ENCODE peak calls at places on chromosomes 1 and 21, in seven cellular contexts. Y is pancreas, E is epithelial cell of esophagus, Q is nephron progenitor cell, B is keratinocyte, L is mucosa of descending colon, N is fibroblast of pulmonary artery. M is an unnamed sample.
A peak's percentile ranks its signal among the peaks of the same experiment; 100 is the strongest.

GRCh38 chr1:65558215-65558614 is 137.7 kb downstream of the LEPR start:
- DNase-seq in Y (no peak), L (no peak), Q (no peak), E (peak; percentile 8), N (no peak), B (no peak), M (no peak)

GRCh38 chr1:10539411-10540043 is 64.8 kb downstream of the PEX14 start:
- DNase-seq in Y (no peak), Q (no peak), L (no peak), E (no peak), B (no peak), N (peak; percentile 58), M (no peak)

GRCh38 chr1:54403377-54403776 is 2.8 kb downstream of the SSBP3 start:
- DNase-seq in Q (no peak), Y (no peak), E (no peak), N (no peak), L (no peak), B (no peak), M (no peak)

GRCh38 chr21:18443686-18444085 is 40.1 kb upstream of the TMPRSS15 start:
- DNase-seq in E (no peak), B (no peak), L (peak; percentile 37), N (no peak), Q (no peak), Y (no peak), M (no peak)

GRCh38 chr1:19395678-19396192 is 83.6 kb downstream of the SLC66A1 start:
- DNase-seq in N (no peak), L (no peak), B (peak; percentile 48), Q (no peak), E (peak; percentile 77), Y (no peak), M (no peak)

GRCh38 chr1:58981392-58981791 is 197.5 kb upstream of the JUN start:
- DNase-seq in Y (no peak), N (no peak), L (no peak), Q (no peak), B (no peak), E (no peak), M (no peak)

GRCh38 chr1:25360596-25361581 is 22.8 kb downstream of the TMEM50A start:
- DNase-seq in L (no peak), E (peak; percentile 51), N (peak; percentile 47), B (no peak), Y (no peak), Q (no peak), M (no peak)

GRCh38 chr1:83503153-83503552 is 495.8 kb downstream of the TTLL7 start:
- DNase-seq in N (no peak), B (no peak), Y (no peak), Q (no peak), E (no peak), L (no peak), M (no peak)

GRCh38 chr1:67889940-67890567 is 56.8 kb upstream of the GNG12 start:
- DNase-seq in E (peak; percentile 83), Y (no peak), Q (no peak), L (no peak), N (peak; percentile 89), B (no peak), M (no peak)

GRCh38 chr21:26686278-26686677 is 113.2 kb upstream of the CYYR1 start:
- DNase-seq in B (no peak), Y (no peak), Q (no peak), L (no peak), E (peak; percentile 63), N (peak; percentile 21), M (no peak)

GRCh38 chr1:77308889-77309621 is 27.2 kb downstream of the AK5 start:
- DNase-seq in E (no peak), L (no peak), B (no peak), Q (no peak), Y (no peak), N (no peak), M (no peak)

GRCh38 chr21:45945066-45945867 is 36.3 kb upstream of the COL6A1 start:
- DNase-seq in Q (no peak), Y (no peak), E (no peak), B (no peak), L (no peak), N (no peak), M (no peak)

GRCh38 chr1:219745070-219745469 is 132.2 kb upstream of the ZC3H11B start:
- DNase-seq in Q (no peak), E (no peak), B (no peak), L (no peak), N (peak; percentile 11), Y (no peak), M (no peak)

GRCh38 chr1:40838980-40839942 is 22.9 kb downstream of the CITED4 start:
- DNase-seq in L (no peak), Y (no peak), Q (no peak), N (no peak), E (no peak), B (no peak), M (no peak)

GRCh38 chr1:50155564-50155963 is 46.8 kb downstream of the ELAVL4 start:
- DNase-seq in Y (no peak), L (no peak), B (no peak), Q (no peak), E (no peak), N (no peak), M (no peak)

GRCh38 chr1:163604391-163604790 is 282.6 kb downstream of the NUF2 start:
- DNase-seq in E (no peak), L (no peak), Y (no peak), N (no peak), Q (no peak), B (no peak), M (no peak)

GRCh38 chr21:44019568-44019958 is 7.5 kb downstream of the TRAPPC10 start:
- DNase-seq in Q (no peak), B (no peak), Y (no peak), E (no peak), N (no peak), L (no peak), M (no peak)

GRCh38 chr21:46119565-46120271 is 21.8 kb downstream of the COL6A2 start:
- DNase-seq in E (no peak), B (no peak), Q (no peak), L (peak; percentile 27), N (no peak), Y (no peak), M (no peak)

GRCh38 chr1:198741744-198742143 is 102.9 kb downstream of the PTPRC start:
- DNase-seq in B (no peak), Y (no peak), L (no peak), E (no peak), N (no peak), Q (no peak), M (no peak)

GRCh38 chr1:193905288-193906085 is 719.1 kb upstream of the B3GALT2 start:
- DNase-seq in N (peak; percentile 3), E (peak; percentile 6), L (no peak), Y (no peak), B (no peak), Q (no peak), M (no peak)

GRCh38 chr1:161869291-161869690 is 103.2 kb downstream of the ATF6 start:
- DNase-seq in B (no peak), L (no peak), N (no peak), Q (no peak), Y (no peak), E (no peak), M (no peak)

GRCh38 chr1:24921938-24922662 is 8.0 kb downstream of the RUNX3 start:
- DNase-seq in Y (no peak), N (no peak), Q (no peak), E (no peak), B (no peak), L (no peak), M (no peak)

GRCh38 chr21:15842565-15842880 is 112.7 kb downstream of the USP25 start:
- DNase-seq in L (no peak), Q (no peak), Y (no peak), B (no peak), E (peak; percentile 63), N (no peak), M (no peak)

GRCh38 chr1:231629132-231629531 is 2.5 kb downstream of the DISC1 start:
- DNase-seq in N (peak; percentile 48), Q (no peak), B (no peak), L (peak; percentile 62), Y (no peak), E (peak; percentile 31), M (no peak)

GRCh38 chr1:104945406-104945805 is 1195.7 kb downstream of the AMY1C start:
- DNase-seq in Q (no peak), E (no peak), Y (no peak), B (no peak), L (no peak), N (no peak), M (no peak)

GRCh38 chr1:19765623-19766022 is 34.1 kb downstream of the TMCO4 start:
- DNase-seq in L (no peak), E (peak; percentile 92), Y (no peak), B (no peak), N (peak; percentile 88), Q (peak; percentile 15), M (no peak)

GRCh38 chr1:93668121-93668520 is 13.5 kb downstream of the BCAR3 start:
- DNase-seq in Q (no peak), Y (no peak), N (no peak), B (no peak), E (no peak), L (no peak), M (no peak)

GRCh38 chr21:43622796-43623195 is 36.5 kb downstream of the HSF2BP start:
- DNase-seq in L (no peak), E (peak; percentile 81), Y (no peak), N (no peak), B (no peak), Q (no peak), M (no peak)

GRCh38 chr1:116825735-116826438 is 71.7 kb downstream of the CD2 start:
- DNase-seq in B (no peak), L (peak; percentile 87), Y (no peak), E (no peak), Q (peak; percentile 26), N (no peak), M (no peak)
- TF ChIP-seq CTCF in B (no peak), L (no peak), Y (no peak), E (no peak), Q (no peak), N (no peak), M (no peak)

DNA sequence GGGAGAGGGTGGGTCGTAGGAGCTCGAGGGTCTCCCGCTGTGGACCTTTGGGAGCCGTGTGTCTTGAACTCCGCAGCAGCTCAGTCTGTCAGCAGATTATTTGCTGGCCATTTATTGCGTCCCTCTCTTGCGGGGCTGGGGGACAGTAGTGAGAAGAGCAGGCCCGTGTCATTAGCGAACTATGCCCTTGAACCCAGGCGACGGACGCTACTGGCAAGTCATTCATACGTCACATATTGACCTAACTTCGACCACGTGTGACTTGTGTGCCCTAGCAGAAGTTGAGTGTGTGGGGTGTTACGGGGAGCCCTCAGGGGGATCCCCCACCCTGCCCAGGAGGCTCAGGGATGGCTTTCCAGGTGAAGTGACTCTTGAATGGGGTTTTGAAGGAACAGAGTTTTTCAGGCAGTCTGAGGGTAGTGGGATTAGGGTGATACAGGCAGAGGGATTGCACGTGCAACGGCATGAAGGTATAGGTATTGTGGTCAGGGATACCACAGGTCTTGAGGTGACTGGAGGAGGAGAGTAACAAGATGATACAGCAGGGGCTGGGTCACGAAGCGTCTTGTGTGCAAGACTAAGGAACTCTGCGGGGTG is 13.0 kb downstream of the RCC1 start:
- DNase-seq in L (no peak), Q (no peak), B (no peak), E (no peak), Y (no peak), N (no peak), M (peak; percentile 62)
- TF ChIP-seq CTCF in L (no peak), Q (no peak), B (no peak), E (no peak), Y (no peak), N (no peak), M (no peak)

GRCh38 chr1:52842643-52843310 is at the start of gene ZYG11A:
- DNase-seq in E (peak; percentile 90), N (peak; percentile 80), Q (peak; percentile 81), B (no peak), Y (peak; percentile 12), L (peak; percentile 67), M (peak; percentile 95)
- TF ChIP-seq CTCF in E (peak; percentile 12), N (no peak), Q (no peak), B (no peak), Y (peak; percentile 15), L (no peak), M (peak; percentile 35)

GRCh38 chr1:14338509-14338908 is 260.0 kb upstream of the KAZN start:
- DNase-seq in L (no peak), B (no peak), N (no peak), Q (no peak), E (no peak), Y (no peak), M (no peak)
- TF ChIP-seq CTCF in L (no peak), B (no peak), N (no peak), Q (no peak), E (no peak), Y (no peak), M (no peak)